ENCODE peak calls at places on chromosomes 1 and 21, in nine cellular contexts. Q is transverse colon; K is CD8-positive, alpha-beta T cell; A is spleen; Z is neural crest cell; Y is GM10248; H is mucosa of descending colon; M is RWPE1; X is kidney. R is an unnamed sample.

GRCh38 chr1:162710349-162710748 is 78.1 kb downstream of the DDR2 start:
- DNase-seq in Q (no peak), K (no peak), A (no peak), Z (no peak), Y (no peak), H (no peak), M (no peak), X (no peak), R (no peak)

GRCh38 chr1:151819951-151820623 is 11.5 kb downstream of the RORC start:
- DNase-seq in Q (no peak), K (no peak), A (no peak), Z (no peak), Y (no peak), H (no peak), M (peak), X (no peak), R (no peak)

GRCh38 chr21:32955307-32955937 is 70.3 kb upstream of the OLIG2 start:
- DNase-seq in Q (no peak), K (no peak), A (no peak), Z (peak), Y (no peak), H (no peak), M (no peak), X (no peak), R (no peak)

GRCh38 chr1:188949701-188950100 is 1528.0 kb downstream of the BRINP3 start:
- DNase-seq in Q (no peak), K (no peak), A (no peak), Z (no peak), Y (no peak), H (no peak), M (no peak), X (no peak), R (no peak)

GRCh38 chr1:206415913-206416312 is 54.4 kb upstream of the IKBKE start:
- DNase-seq in Q (no peak), K (no peak), A (no peak), Z (no peak), Y (no peak), H (no peak), M (no peak), X (no peak), R (no peak)

GRCh38 chr1:15732686-15733081 is 3.4 kb upstream of the SLC25A34 start:
- DNase-seq in Q (no peak), K (no peak), A (no peak), Z (no peak), Y (no peak), H (no peak), M (no peak), X (no peak), R (no peak)

GRCh38 chr1:13968361-13968760 is 268.4 kb downstream of the PRDM2 start:
- DNase-seq in Q (no peak), K (no peak), A (no peak), Z (no peak), Y (no peak), H (no peak), M (no peak), X (no peak), R (no peak)

GRCh38 chr1:183569141-183569540 is 21.1 kb downstream of the NCF2 start:
- DNase-seq in Q (no peak), K (no peak), A (no peak), Z (no peak), Y (no peak), H (no peak), M (peak), X (no peak), R (no peak)

GRCh38 chr1:56837244-56837926 is 17.2 kb upstream of the C8A start:
- DNase-seq in Q (no peak), K (no peak), A (no peak), Z (no peak), Y (no peak), H (no peak), M (no peak), X (no peak), R (no peak)
- TF ChIP-seq CTCF in Q (no peak), K (no peak), A (no peak), Z (no peak), Y (no peak), H (no peak), M (no peak), X (no peak), R (no peak)

GRCh38 chr1:21946836-21947587 is 9.9 kb upstream of the HSPG2 start:
- DNase-seq in Q (no peak), K (no peak), A (no peak), Z (no peak), Y (no peak), H (no peak), M (no peak), X (peak), R (no peak)

GRCh38 chr1:21940492-21940891 is 3.4 kb upstream of the HSPG2 start:
- DNase-seq in Q (no peak), K (no peak), A (no peak), Z (no peak), Y (no peak), H (no peak), M (no peak), X (no peak), R (no peak)

GRCh38 chr1:21942464-21942863 is 5.4 kb upstream of the HSPG2 start:
- DNase-seq in Q (no peak), K (no peak), A (no peak), Z (no peak), Y (no peak), H (peak), M (no peak), X (no peak), R (no peak)

GRCh38 chr1:21941370-21941769 is 4.3 kb upstream of the HSPG2 start:
- DNase-seq in Q (no peak), K (no peak), A (no peak), Z (no peak), Y (no peak), H (no peak), M (no peak), X (no peak), R (no peak)

DNA sequence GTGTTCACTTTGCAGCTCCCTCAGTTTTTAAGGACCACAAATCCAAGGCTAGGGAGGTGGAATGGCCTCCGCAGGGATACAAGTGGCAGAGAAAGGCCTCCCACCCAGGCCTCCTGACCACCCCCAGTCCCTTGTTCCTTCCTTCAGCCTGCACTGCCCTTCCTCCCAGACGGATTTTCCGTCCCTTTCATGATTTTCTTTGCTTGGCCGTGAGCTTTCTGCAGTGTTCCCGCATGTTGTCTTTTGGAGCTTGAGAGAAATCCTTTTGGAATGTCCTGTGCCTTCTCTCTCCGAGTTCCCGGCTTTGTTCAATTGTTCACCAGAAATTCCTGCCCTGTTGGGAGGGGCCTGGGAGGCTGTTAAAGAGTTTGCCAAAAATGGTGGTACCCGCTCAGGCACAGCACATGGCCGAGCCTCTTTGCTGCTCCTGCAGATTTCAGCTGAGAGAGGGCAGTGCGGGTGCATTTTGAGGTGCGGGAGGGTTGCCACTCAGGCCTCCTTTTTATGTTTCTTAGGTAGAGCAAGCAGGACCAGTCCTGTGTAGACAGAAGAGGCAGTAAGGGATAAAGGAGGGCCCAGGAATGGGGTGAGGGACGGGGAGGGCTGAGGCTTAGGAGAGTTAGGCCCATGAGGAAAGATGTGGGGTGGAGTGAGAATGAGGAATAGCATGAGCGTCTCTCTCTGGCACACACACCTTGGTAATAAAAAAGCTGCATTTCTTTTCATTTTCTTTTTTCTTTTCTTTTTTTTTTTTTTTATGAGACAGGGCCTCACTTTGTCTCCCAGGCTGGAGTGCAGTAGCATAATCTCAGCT is 7.4 kb upstream of the HSPG2 start:
- DNase-seq in Q (no peak), K (no peak), A (no peak), Z (no peak), Y (no peak), H (no peak), M (no peak), X (no peak), R (no peak)
- TF ChIP-seq CTCF in Q (no peak), K (no peak), A (no peak), Z (no peak), Y (no peak), H (no peak), M (no peak), X (no peak), R (no peak)

GRCh38 chr1:224512600-224513151 is 78.1 kb upstream of the WDR26 start:
- DNase-seq in Q (no peak), K (no peak), A (no peak), Z (no peak), Y (no peak), H (no peak), M (no peak), X (no peak), R (no peak)

GRCh38 chr1:224510880-224511645 is 76.5 kb upstream of the WDR26 start:
- DNase-seq in Q (no peak), K (no peak), A (no peak), Z (no peak), Y (no peak), H (no peak), M (no peak), X (no peak), R (no peak)

GRCh38 chr1:224517171-224517570 is 82.6 kb upstream of the WDR26 start:
- DNase-seq in Q (no peak), K (no peak), A (no peak), Z (no peak), Y (no peak), H (no peak), M (no peak), X (no peak), R (no peak)

GRCh38 chr1:224513383-224513782 is 78.8 kb upstream of the WDR26 start:
- DNase-seq in Q (no peak), K (no peak), A (no peak), Z (no peak), Y (no peak), H (no peak), M (no peak), X (no peak), R (no peak)

GRCh38 chr1:224513787-224514209 is 79.2 kb upstream of the WDR26 start:
- DNase-seq in Q (peak), K (peak), A (peak), Z (peak), Y (peak), H (peak), M (peak), X (peak), R (peak)
- TF ChIP-seq CTCF in Q (peak), K (peak), A (peak), Z (peak), Y (peak), H (peak), M (peak), X (peak), R (peak)

DNA sequence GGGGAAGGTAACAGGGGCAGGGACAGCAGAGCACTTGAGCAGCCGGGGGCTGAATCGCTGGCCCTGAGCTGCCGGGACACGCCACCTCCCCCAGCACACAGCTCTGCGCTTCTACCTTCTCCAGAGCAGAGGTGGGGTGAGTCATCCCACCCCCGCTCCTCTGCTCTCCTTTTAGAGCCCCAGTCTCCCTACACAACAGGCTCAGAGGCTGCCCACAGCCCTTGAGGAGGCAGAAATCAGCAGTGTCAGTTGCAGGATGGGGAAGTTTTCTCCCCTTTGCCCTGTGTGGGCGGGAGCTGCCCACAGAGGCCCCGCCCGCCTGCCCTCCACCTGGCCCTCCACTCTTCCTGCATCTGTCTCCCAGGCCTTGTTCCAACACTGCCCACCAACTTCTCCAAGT is 94.6 kb downstream of the STUM start:
- DNase-seq in Q (no peak), K (no peak), A (peak), Z (no peak), Y (peak), H (peak), M (peak), X (peak), R (peak)
- TF ChIP-seq CTCF in Q (no peak), K (no peak), A (no peak), Z (no peak), Y (no peak), H (no peak), M (no peak), X (no peak), R (no peak)

GRCh38 chr1:110017792-110018191 is 16.6 kb upstream of the STRIP1 start:
- DNase-seq in Q (no peak), K (no peak), A (no peak), Z (no peak), Y (no peak), H (no peak), M (no peak), X (no peak), R (no peak)

GRCh38 chr1:110019790-110020189 is 14.6 kb upstream of the STRIP1 start:
- DNase-seq in Q (no peak), K (no peak), A (no peak), Z (no peak), Y (no peak), H (no peak), M (no peak), X (no peak), R (no peak)

GRCh38 chr1:110021285-110021684 is 13.1 kb upstream of the STRIP1 start:
- DNase-seq in Q (no peak), K (no peak), A (no peak), Z (no peak), Y (no peak), H (no peak), M (no peak), X (no peak), R (no peak)

GRCh38 chr1:110018396-110018795 is 16.0 kb upstream of the STRIP1 start:
- DNase-seq in Q (no peak), K (no peak), A (no peak), Z (no peak), Y (no peak), H (no peak), M (no peak), X (no peak), R (no peak)
- TF ChIP-seq CTCF in Q (no peak), K (no peak), A (no peak), Z (no peak), Y (no peak), H (no peak), M (no peak), X (no peak), R (no peak)

DNA sequence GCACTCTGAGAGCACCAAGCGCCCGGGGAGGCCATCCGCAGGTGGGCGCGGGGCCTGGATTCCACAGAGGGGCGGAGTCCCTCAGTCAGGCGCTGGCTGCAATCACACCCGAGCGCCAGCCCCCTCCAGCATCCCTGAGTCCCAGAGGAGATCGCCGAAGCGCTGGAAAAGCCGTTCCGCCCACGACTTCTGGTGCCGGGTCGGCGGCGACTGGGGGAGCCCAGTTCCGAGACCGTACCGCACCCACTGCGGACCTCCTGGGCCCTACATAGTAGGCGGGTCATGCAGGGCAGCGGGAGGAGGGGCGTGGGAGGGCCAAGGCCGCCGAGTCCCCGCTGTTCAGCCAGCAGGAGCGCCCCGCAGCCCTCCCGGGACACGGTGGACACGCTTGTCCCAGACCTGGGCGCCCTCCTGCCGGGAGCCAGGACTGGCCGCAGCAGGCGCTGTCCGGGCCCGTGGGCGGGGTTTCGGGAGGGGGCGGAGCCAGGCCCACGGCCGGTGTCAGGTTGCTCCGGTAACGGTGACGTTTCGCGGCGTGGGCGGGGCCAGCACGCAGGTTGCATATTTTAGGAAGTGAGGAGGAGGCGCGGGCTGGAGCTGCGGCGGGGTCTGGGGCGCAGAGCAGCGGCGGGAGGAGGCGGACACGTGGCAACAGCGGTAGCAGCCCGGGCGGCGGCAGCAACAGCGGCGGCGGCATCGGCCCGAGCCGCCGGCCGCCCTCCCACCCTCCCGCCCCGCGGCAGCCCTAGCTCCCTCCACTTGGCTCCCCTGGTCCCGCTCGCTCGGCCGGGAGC is at the start of gene ATP1A1:
- DNase-seq in Q (peak), K (peak), A (peak), Z (peak), Y (peak), H (peak), M (peak), X (peak), R (peak)
- TF ChIP-seq CTCF in Q (peak), K (no peak), A (peak), Z (peak), Y (no peak), H (no peak), M (no peak), X (peak), R (no peak)

GRCh38 chr1:177360791-177361190 is 190.0 kb downstream of the BRINP2 start:
- DNase-seq in Q (no peak), K (no peak), A (no peak), Z (no peak), Y (no peak), H (no peak), M (no peak), X (no peak), R (no peak)

GRCh38 chr1:177354247-177354646 is 183.5 kb downstream of the BRINP2 start:
- DNase-seq in Q (no peak), K (no peak), A (no peak), Z (no peak), Y (no peak), H (no peak), M (no peak), X (no peak), R (no peak)

GRCh38 chr1:177351361-177352108 is 180.8 kb downstream of the BRINP2 start:
- DNase-seq in Q (peak), K (no peak), A (no peak), Z (no peak), Y (no peak), H (no peak), M (no peak), X (peak), R (no peak)

DNA sequence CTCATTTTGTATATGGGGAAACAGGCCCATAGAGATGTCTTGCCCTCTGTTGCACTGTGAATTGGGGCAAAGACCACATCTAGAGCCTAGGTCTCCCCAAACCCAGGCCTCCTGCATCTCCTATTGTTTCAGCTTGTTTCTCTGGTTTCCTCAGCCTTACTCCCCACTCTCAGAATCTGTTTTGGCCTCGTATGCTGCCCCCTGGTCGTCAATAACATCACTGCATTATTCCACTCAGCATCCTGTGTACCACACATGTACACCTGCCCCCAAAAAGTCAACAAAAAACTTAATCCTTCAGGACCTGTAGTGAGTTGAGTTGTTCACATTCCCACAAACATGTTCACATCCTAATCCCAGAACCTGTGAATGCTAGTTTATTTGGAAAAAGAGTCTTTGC is 184.8 kb downstream of the BRINP2 start:
- DNase-seq in Q (peak), K (no peak), A (no peak), Z (peak), Y (no peak), H (no peak), M (peak), X (no peak), R (no peak)
- TF ChIP-seq CTCF in Q (peak), K (no peak), A (no peak), Z (peak), Y (no peak), H (no peak), M (no peak), X (peak), R (no peak)

DNA sequence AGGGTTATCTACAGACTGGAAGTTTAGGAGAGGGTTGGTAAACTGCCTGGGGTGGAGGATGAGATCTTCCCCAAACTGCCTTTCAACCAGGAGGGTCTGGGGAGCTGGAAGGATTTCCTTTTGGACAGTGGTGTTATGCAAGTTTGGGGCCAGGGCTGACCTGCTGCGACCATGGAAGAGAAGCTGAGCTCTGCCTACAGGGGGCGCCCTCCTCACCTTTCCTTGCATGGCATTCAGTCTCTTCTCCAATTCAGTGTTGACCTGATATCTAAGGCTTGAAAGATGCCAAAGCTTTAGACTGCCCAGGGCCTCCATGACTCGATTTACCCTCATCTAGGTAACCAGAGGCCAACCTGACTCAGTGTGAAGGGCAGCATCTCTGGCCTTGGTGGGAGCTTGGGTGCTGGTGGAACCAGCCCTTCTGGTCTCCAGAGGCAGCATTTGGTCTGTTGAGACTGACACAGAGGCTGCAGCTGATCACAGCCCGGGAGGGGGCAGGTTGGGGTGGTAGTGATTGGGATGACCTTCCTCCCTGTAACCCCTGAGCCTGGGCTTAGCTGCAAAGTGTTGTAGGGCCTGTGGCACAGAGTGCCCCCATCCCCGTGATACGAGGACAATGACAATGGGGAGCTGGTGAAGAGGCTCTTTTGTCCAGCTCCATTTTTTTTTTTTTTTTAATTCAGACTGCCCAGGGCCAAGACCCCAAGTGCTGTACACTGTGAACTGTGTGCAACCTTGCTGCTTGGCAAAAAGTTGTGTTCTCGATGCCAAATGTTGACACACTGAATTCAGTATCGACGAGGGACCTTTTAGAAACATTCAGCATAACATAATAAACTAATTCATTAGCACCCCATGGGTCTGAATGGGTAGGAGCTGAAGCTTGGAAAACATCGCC is 169.9 kb downstream of the GRIK3 start:
- DNase-seq in Q (no peak), K (no peak), A (no peak), Z (peak), Y (peak), H (no peak), M (no peak), X (peak), R (no peak)
- TF ChIP-seq CTCF in Q (no peak), K (no peak), A (no peak), Z (peak), Y (no peak), H (no peak), M (no peak), X (no peak), R (no peak)

GRCh38 chr1:68600049-68600661 is 103.3 kb upstream of the DEPDC1 start:
- DNase-seq in Q (no peak), K (no peak), A (no peak), Z (no peak), Y (no peak), H (no peak), M (peak), X (no peak), R (no peak)
- TF ChIP-seq CTCF in Q (peak), K (no peak), A (no peak), Z (peak), Y (peak), H (peak), M (peak), X (no peak), R (no peak)

R was measured in CD4-positive, alpha-beta T cell.